ENCODE peak calls at places on chromosomes 13 and 19, in four cellular contexts. C, G, A and U are unnamed samples.

GRCh38 chr13:29905845-29906244 is 55.4 kb upstream of the UBL3 start:
- DNase-seq in C (no peak), G (peak), A (no peak), U (no peak)

GRCh38 chr13:101181076-101181685 is 235.1 kb downstream of the NALCN start:
- DNase-seq in C (no peak), G (no peak), A (no peak), U (no peak)

GRCh38 chr13:32025730-32026129 is 5.8 kb upstream of the FRY start:
- DNase-seq in C (no peak), G (no peak), A (no peak), U (no peak)

GRCh38 chr19:35644987-35645679 is 3.0 kb upstream of the COX6B1 start:
- DNase-seq in C (peak), G (peak), A (peak), U (no peak)

GRCh38 chr13:29922896-29923295 is 72.5 kb upstream of the UBL3 start:
- DNase-seq in C (no peak), G (no peak), A (no peak), U (no peak)

GRCh38 chr19:13055213-13056051 is 47.2 kb downstream of the LYL1 start:
- DNase-seq in C (no peak), G (no peak), A (peak), U (no peak)

GRCh38 chr13:39073983-39074382 is 35.7 kb downstream of the NHLRC3 start:
- DNase-seq in C (no peak), G (no peak), A (no peak), U (no peak)

GRCh38 chr19:36605839-36606478 is 846 bp downstream of the ZNF382 start:
- DNase-seq in C (no peak), G (no peak), A (no peak), U (peak)

GRCh38 chr13:44629465-44630183 is 53.5 kb upstream of the TSC22D1 start:
- DNase-seq in C (no peak), G (no peak), A (no peak), U (no peak)

GRCh38 chr19:1133471-1133929 is 29.7 kb downstream of the GPX4 start:
- DNase-seq in C (peak), G (no peak), A (peak), U (peak)

GRCh38 chr19:47005164-47005641 is 14.4 kb upstream of the NPAS1 start:
- DNase-seq in C (peak), G (peak), A (no peak), U (no peak)

GRCh38 chr13:74005320-74006154 is 128.7 kb downstream of the KLF12 start:
- DNase-seq in C (no peak), G (no peak), A (no peak), U (no peak)

GRCh38 chr13:83692800-83693199 is 189.5 kb downstream of the SLITRK1 start:
- DNase-seq in C (no peak), G (no peak), A (no peak), U (no peak)

GRCh38 chr13:44685641-44686040 is 109.5 kb upstream of the TSC22D1 start:
- DNase-seq in C (no peak), G (no peak), A (no peak), U (no peak)

GRCh38 chr19:18208098-18208951 is 4.5 kb upstream of the RAB3A start:
- DNase-seq in C (peak), G (no peak), A (peak), U (no peak)

GRCh38 chr19:41159861-41160260 is 33.2 kb upstream of the CYP2S1 start:
- DNase-seq in C (no peak), G (peak), A (no peak), U (no peak)
- TF ChIP-seq BRCA1 in C (no peak), G (no peak), A (no peak), U (no peak)

DNA sequence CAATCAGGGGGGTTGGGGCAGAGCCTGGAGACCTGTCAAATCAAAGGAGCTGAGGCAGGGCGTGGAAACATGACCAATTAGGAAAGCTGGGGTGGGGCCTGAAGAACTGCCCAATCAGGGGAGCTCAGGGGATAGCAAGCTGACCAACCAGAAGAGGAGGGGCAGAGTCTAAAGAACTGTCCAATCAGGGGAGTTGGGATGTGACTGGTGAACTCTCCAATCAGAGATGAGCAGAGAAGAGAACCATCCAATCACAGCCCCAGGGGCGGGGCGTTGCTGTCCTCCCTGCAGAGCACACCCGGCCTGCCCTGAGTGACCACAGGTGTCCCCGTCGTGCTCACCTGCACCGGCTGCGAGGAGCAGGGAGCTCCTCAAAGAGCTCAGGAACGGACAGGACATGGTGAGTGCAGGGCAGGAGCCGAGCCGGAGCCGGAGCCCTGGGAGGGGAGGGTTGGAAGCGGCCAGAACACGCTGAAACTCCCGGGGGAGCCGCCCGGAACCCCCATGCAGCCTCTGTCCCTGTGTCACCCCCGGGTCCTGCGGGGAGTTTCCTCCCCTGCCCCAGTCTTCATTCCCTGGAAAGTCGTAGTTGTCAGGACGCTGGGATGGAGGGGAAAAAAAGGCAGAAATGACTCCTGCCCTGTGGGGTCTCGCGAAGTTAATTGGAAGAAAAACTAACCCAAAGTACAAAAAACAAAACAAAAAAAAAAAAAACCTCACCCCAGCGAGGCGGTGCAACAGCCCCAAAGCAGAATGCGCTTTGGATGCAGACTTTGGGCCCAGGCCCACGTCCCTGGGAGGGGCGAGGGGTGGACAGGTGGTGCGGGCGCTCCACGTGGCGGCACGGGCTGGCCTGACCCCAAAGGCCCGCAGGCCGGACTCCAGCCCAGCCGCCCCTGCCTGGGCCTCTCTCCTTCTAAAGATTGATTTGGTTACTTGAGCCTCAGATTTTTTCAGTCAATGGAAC is at the start of gene ZNF556:
- DNase-seq in C (peak), G (peak), A (no peak), U (no peak)
- TF ChIP-seq KDM1A in C (no peak), G (no peak), A (no peak), U (no peak)

GRCh38 chr13:78589206-78589605 is 14.1 kb downstream of the POU4F1 start:
- DNase-seq in C (no peak), G (peak), A (peak), U (no peak)
- TF ChIP-seq BRCA1 in C (no peak), G (no peak), A (no peak), U (no peak)

GRCh38 chr19:32363632-32364031 is 18.2 kb downstream of the ZNF507 start:
- DNase-seq in C (no peak), G (no peak), A (no peak), U (no peak)
- TF ChIP-seq KDM1A in C (no peak), G (no peak), A (no peak), U (no peak)

GRCh38 chr19:29483641-29483920 is 42.2 kb upstream of the VSTM2B start:
- DNase-seq in C (no peak), G (no peak), A (no peak), U (no peak)
- TF ChIP-seq BRCA1 in C (no peak), G (no peak), A (no peak), U (no peak)

GRCh38 chr19:38197937-38198704 is 25.9 kb downstream of the DPF1 start:
- DNase-seq in C (no peak), G (no peak), A (no peak), U (no peak)
- TF ChIP-seq KDM1A in C (no peak), G (no peak), A (no peak), U (no peak)

GRCh38 chr19:6752257-6753177 is 13.0 kb downstream of the TRIP10 start:
- DNase-seq in C (peak), G (peak), A (peak), U (no peak)

GRCh38 chr19:6754136-6754535 is 13.1 kb downstream of the SH2D3A start:
- DNase-seq in C (no peak), G (no peak), A (no peak), U (no peak)

GRCh38 chr19:6754653-6755463 is 12.4 kb downstream of the SH2D3A start:
- DNase-seq in C (no peak), G (no peak), A (no peak), U (no peak)

GRCh38 chr19:6751189-6751588 is 11.7 kb downstream of the TRIP10 start:
- DNase-seq in C (no peak), G (no peak), A (no peak), U (no peak)

DNA sequence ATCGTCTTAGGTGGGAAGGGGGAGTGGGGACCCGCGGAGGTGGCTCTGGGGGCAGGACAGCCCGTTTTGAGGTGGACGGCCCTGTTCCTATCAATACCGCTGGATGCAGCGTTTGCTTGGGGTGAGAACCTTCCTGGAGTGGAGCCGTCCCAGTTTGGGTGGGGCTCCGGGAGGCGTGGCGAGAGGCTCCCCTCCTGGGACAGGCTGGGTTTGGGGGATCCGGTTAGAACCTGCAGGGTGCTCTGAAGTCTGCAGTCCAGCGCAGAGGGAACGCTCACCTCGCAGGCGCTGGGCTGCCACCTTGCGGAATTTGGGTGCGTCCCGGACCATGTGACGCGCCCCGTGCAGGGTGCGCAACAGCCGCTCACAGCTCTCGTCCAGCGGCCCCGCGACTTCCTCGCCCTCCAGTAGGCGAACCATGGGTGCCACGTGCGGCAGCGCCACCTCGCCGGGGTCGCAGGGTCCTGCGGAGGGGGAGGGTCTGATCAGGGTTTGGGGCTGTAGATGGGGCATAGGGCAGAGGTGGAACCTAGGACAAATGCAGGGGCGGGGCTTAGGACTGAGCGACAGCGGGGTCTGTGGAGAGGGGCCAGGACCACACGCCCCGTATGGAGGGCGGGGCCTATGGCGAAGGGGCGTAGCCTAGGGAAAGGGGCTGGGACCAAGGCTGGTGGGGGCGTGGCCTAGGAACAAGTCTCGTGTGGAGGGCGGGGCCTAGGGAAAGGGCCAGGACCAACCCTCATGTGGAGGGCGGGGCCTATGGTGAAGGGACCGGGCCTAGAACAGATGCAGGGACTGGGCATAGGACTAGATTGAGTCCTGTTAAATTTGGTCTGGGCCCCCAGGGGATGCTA is 13.8 kb downstream of the SH2D3A start:
- DNase-seq in C (peak), G (peak), A (peak), U (peak)
- TF ChIP-seq BRCA1 in C (no peak), G (peak), A (no peak), U (no peak)

GRCh38 chr19:2997720-2998119 is 20.4 kb downstream of the TLE6 start:
- DNase-seq in C (no peak), G (no peak), A (no peak), U (no peak)
- TF ChIP-seq KDM1A in C (no peak), G (no peak), A (no peak), U (no peak)